ENCODE peak calls at places on chromosome 20, in ten cellular contexts. T is HFF-Myc; B is mucosa of descending colon; J is heart right ventricle; Y is CD8-positive, alpha-beta memory T cell; C is lower lobe of right lung; Z is transverse colon; F is sigmoid colon; L is psoas muscle; D is astrocyte of the spinal cord. V is an unnamed sample.

GRCh38 chr20:13396036-13396435 is 175.0 kb downstream of the ISM1 start:
- DNase-seq in J (no peak), C (no peak), D (peak; percentile 46), L (no peak), F (no peak), Z (no peak), B (no peak), T (peak; percentile 11), Y (no peak), V (peak; percentile 56)

GRCh38 chr20:32975698-32976674 is 28.2 kb downstream of the SUN5 start:
- DNase-seq in T (no peak), Z (no peak), D (no peak), C (no peak), J (peak; percentile 48), B (no peak), L (no peak), Y (no peak), F (no peak), V (no peak)

GRCh38 chr20:16063876-16064275 is 509.4 kb downstream of the KIF16B start:
- DNase-seq in T (no peak), J (no peak), Y (no peak), L (no peak), Z (no peak), D (no peak), C (no peak), B (no peak), F (no peak), V (no peak)

GRCh38 chr20:341682-342081 is 5.2 kb upstream of the NRSN2 start:
- DNase-seq in D (peak; percentile 84), L (no peak), Z (no peak), T (peak; percentile 87), Y (peak; percentile 8), C (no peak), J (no peak), F (no peak), B (peak; percentile 46), V (peak; percentile 89)

GRCh38 chr20:542777-543368 is 717 bp downstream of the CSNK2A1 start:
- DNase-seq in L (peak; percentile 52), C (peak; percentile 55), T (no peak), F (no peak), B (peak; percentile 64), Y (peak; percentile 52), D (no peak), J (peak; percentile 29), Z (peak; percentile 44), V (no peak)

GRCh38 chr20:768426-768978 is at the start of gene SLC52A3:
- DNase-seq in F (no peak), T (no peak), B (peak; percentile 87), C (peak; percentile 69), D (no peak), Y (no peak), Z (peak; percentile 89), L (no peak), J (peak; percentile 30), V (no peak)

GRCh38 chr20:56861590-56861989 is 232.5 kb downstream of the TFAP2C start:
- DNase-seq in L (no peak), B (no peak), D (no peak), Z (no peak), F (no peak), C (no peak), J (no peak), T (no peak), Y (no peak), V (no peak)

GRCh38 chr20:63441777-63442493 is 30.5 kb downstream of the KCNQ2 start:
- DNase-seq in F (no peak), T (no peak), D (no peak), Y (peak; percentile 69), B (peak; percentile 63), Z (peak; percentile 51), L (peak; percentile 71), C (peak; percentile 58), J (peak; percentile 63), V (peak; percentile 17)

GRCh38 chr20:37384683-37385174 is 38.8 kb downstream of the SRC start:
- DNase-seq in J (peak; percentile 75), F (peak; percentile 84), B (peak; percentile 82), Y (peak; percentile 78), D (peak; percentile 25), T (no peak), C (peak; percentile 80), L (peak; percentile 84), Z (peak; percentile 71), V (peak; percentile 38)

GRCh38 chr20:43787937-43788336 is 61.1 kb upstream of the GTSF1L start:
- DNase-seq in F (no peak), Z (no peak), L (no peak), T (no peak), B (no peak), J (no peak), D (no peak), C (no peak), Y (no peak), V (no peak)

GRCh38 chr20:7696311-7696710 is 243.9 kb downstream of the HAO1 start:
- DNase-seq in Y (no peak), J (no peak), T (no peak), B (no peak), C (no peak), D (no peak), F (no peak), L (no peak), Z (no peak), V (no peak)

GRCh38 chr20:41617059-41617921 is 887 bp downstream of the CHD6 start:
- DNase-seq in Y (peak; percentile 74), F (peak; percentile 66), B (peak; percentile 62), T (no peak), Z (peak; percentile 35), L (peak; percentile 70), D (peak; percentile 28), J (peak; percentile 54), C (peak; percentile 59), V (peak; percentile 32)

GRCh38 chr20:46111028-46111835 is 6.9 kb upstream of the CD40 start:
- DNase-seq in Z (peak; percentile 36), Y (no peak), B (no peak), L (no peak), T (no peak), J (no peak), C (peak; percentile 59), F (peak; percentile 74), D (no peak), V (no peak)

GRCh38 chr20:48995599-48995998 is 50.5 kb upstream of the CSE1L start:
- DNase-seq in B (no peak), T (no peak), D (no peak), C (no peak), F (no peak), J (no peak), Z (no peak), Y (no peak), L (no peak), V (no peak)

GRCh38 chr20:44402391-44403193 is 47.1 kb downstream of the HNF4A start:
- DNase-seq in Y (no peak), B (peak; percentile 65), D (no peak), L (no peak), J (no peak), C (no peak), T (no peak), Z (peak; percentile 40), F (no peak), V (no peak)

GRCh38 chr20:23050847-23051627 is 1.6 kb upstream of the THBD start:
- DNase-seq in Z (peak; percentile 54), D (peak; percentile 88), T (peak; percentile 5), B (peak; percentile 71), Y (no peak), L (peak; percentile 91), F (peak; percentile 75), C (peak; percentile 90), J (peak; percentile 87), V (peak; percentile 52)
- H3K4me3 ChIP-seq in Z (peak overlapping the region; percentile 51), D (peak overlapping the region; percentile 44), T (peak overlapping the region; percentile 7), B (no peak overlapping the region), Y (no peak overlapping the region), L (peak overlapping the region; percentile 75), F (peak overlapping the region; percentile 51), C (peak overlapping the region; percentile 69), J (peak overlapping the region; percentile 70), V (peak overlapping the region; percentile 31)

GRCh38 chr20:10571313-10571815 is 102.4 kb downstream of the JAG1 start:
- DNase-seq in T (no peak), J (no peak), C (no peak), F (no peak), B (no peak), L (no peak), Z (no peak), Y (no peak), D (no peak), V (no peak)

GRCh38 chr20:10572853-10573252 is 100.9 kb downstream of the JAG1 start:
- DNase-seq in Y (no peak), C (no peak), D (no peak), T (no peak), L (no peak), Z (no peak), F (no peak), B (no peak), J (no peak), V (no peak)

GRCh38 chr20:10573273-10573950 is 100.4 kb downstream of the JAG1 start:
- DNase-seq in Y (no peak), F (no peak), D (peak; percentile 66), T (no peak), B (no peak), L (no peak), C (no peak), Z (no peak), J (no peak), V (no peak)

GRCh38 chr20:10576411-10576810 is 97.4 kb downstream of the JAG1 start:
- DNase-seq in C (no peak), B (no peak), D (no peak), T (no peak), Z (no peak), F (no peak), L (no peak), J (no peak), Y (no peak), V (no peak)

GRCh38 chr20:10573951-10574339 is 99.9 kb downstream of the JAG1 start:
- DNase-seq in Z (no peak), L (no peak), F (no peak), D (no peak), T (no peak), B (no peak), J (no peak), C (no peak), Y (no peak), V (no peak)
- H3K4me3 ChIP-seq in Z (no peak overlapping the region), L (no peak overlapping the region), F (no peak overlapping the region), D (no peak overlapping the region), T (no peak overlapping the region), B (no peak overlapping the region), J (no peak overlapping the region), C (no peak overlapping the region), Y (no peak overlapping the region), V (no peak overlapping the region)

DNA sequence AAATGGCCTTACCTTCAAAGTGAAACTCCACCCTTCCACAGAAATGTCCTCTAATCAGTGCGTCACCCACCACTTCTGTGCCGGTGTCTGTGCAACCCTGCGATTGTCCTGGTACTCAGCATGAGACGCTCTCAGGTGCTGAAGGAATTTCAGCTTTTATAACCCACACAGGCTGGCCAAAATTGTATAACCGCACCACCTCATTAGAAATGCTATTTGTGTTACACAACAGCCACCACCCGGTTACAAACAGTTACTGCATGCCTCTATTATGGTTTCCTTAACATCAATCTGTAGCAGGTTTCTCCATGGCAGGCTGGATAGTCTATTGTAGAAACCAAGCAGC is 51.5 kb downstream of the SLC23A2 start:
- DNase-seq in D (peak; percentile 45), J (no peak), C (no peak), B (no peak), Y (no peak), L (no peak), T (no peak), Z (no peak), F (no peak), V (peak; percentile 63)
- H3K4me3 ChIP-seq in D (no peak overlapping the region), J (no peak overlapping the region), C (no peak overlapping the region), B (no peak overlapping the region), Y (no peak overlapping the region), L (no peak overlapping the region), T (no peak overlapping the region), Z (peak overlapping the region; percentile 17), F (no peak overlapping the region), V (no peak overlapping the region)

GRCh38 chr20:50817776-50818172 is 22.9 kb downstream of the BCAS4 start:
- DNase-seq in L (no peak), F (no peak), J (no peak), D (no peak), C (no peak), T (no peak), Z (no peak), Y (peak; percentile 49), B (no peak), V (no peak)
- H3K4me3 ChIP-seq in L (no peak overlapping the region), F (no peak overlapping the region), J (no peak overlapping the region), D (no peak overlapping the region), C (no peak overlapping the region), T (no peak overlapping the region), Z (no peak overlapping the region), Y (peak overlapping the region; percentile 29), B (no peak overlapping the region), V (no peak overlapping the region)

V was measured in IMR-90.